ENCODE peak calls at places on chromosomes 5 and 9, in seven cellular contexts. G is ACHN, K is HT1080, E is OCI-M1, Z is osteocyte, R is adrenal gland, T is heart left ventricle. J is an unnamed sample.
A peak's percentile ranks its signal among the peaks of the same experiment; 100 is the strongest.

GRCh38 chr9:27303219-27303618 is 6.3 kb upstream of the EQTN start:
- DNase-seq in G (no peak), K (peak; percentile 54), E (peak; percentile 89), Z (no peak), R (peak; percentile 58), T (no peak), J (no peak)

GRCh38 chr9:111298831-111299603 is 31.0 kb downstream of the OR2K2 start:
- DNase-seq in G (peak; percentile 68), K (peak; percentile 39), E (peak; percentile 82), Z (no peak), R (peak; percentile 14), T (peak; percentile 20), J (no peak)

GRCh38 chr5:120765189-120765588 is 301.1 kb downstream of the PRR16 start:
- DNase-seq in G (no peak), K (no peak), E (no peak), Z (no peak), R (no peak), T (no peak), J (no peak)

GRCh38 chr5:109611505-109611904 is 78.2 kb upstream of the MAN2A1 start:
- DNase-seq in G (no peak), K (no peak), E (no peak), Z (no peak), R (no peak), T (no peak), J (no peak)

GRCh38 chr5:65034782-65035181 is 266.1 kb downstream of the CWC27 start:
- DNase-seq in G (no peak), K (no peak), E (no peak), Z (no peak), R (no peak), T (no peak), J (no peak)

GRCh38 chr9:113756476-113757198 is 119.5 kb upstream of the ZNF618 start:
- DNase-seq in G (no peak), K (no peak), E (peak; percentile 9), Z (no peak), R (no peak), T (no peak), J (no peak)

GRCh38 chr5:158120760-158121159 is 261.8 kb upstream of the CLINT1 start:
- DNase-seq in G (no peak), K (peak; percentile 34), E (no peak), Z (no peak), R (no peak), T (no peak), J (no peak)

GRCh38 chr5:15499528-15500325 is at the start of gene FBXL7:
- DNase-seq in G (peak; percentile 77), K (peak; percentile 77), E (no peak), Z (peak; percentile 93), R (peak; percentile 86), T (peak; percentile 88), J (peak; percentile 37)

GRCh38 chr9:121895836-121896544 is 197.1 kb downstream of the TTLL11 start:
- DNase-seq in G (peak; percentile 27), K (peak; percentile 27), E (no peak), Z (no peak), R (peak; percentile 80), T (no peak), J (no peak)

GRCh38 chr9:69076550-69076949 is 41.0 kb downstream of the FXN start:
- DNase-seq in G (no peak), K (no peak), E (no peak), Z (no peak), R (no peak), T (no peak), J (no peak)

GRCh38 chr5:98770911-98771322 is 2.5 kb upstream of the RGMB start:
- DNase-seq in G (peak; percentile 34), K (peak; percentile 47), E (no peak), Z (no peak), R (no peak), T (no peak), J (peak; percentile 25)

GRCh38 chr5:2801602-2802525 is 50.4 kb upstream of the IRX2 start:
- DNase-seq in G (no peak), K (no peak), E (no peak), Z (peak; percentile 34), R (no peak), T (no peak), J (no peak)

GRCh38 chr5:172166030-172166429 is 22.0 kb downstream of the STK10 start:
- DNase-seq in G (no peak), K (no peak), E (no peak), Z (no peak), R (no peak), T (no peak), J (no peak)

GRCh38 chr9:125807065-125807464 is 59.9 kb downstream of the PBX3 start:
- DNase-seq in G (no peak), K (no peak), E (no peak), Z (no peak), R (no peak), T (no peak), J (no peak)

GRCh38 chr5:123819818-123820217 is 307.8 kb downstream of the CSNK1G3 start:
- DNase-seq in G (no peak), K (peak; percentile 80), E (no peak), Z (no peak), R (no peak), T (no peak), J (no peak)

GRCh38 chr5:145902421-145902820 is 29.6 kb upstream of the GRXCR2 start:
- DNase-seq in G (no peak), K (no peak), E (no peak), Z (no peak), R (no peak), T (no peak), J (no peak)

GRCh38 chr5:377326-377981 is 55.9 kb downstream of the AHRR start:
- DNase-seq in G (no peak), K (no peak), E (no peak), Z (peak; percentile 82), R (no peak), T (no peak), J (no peak)

GRCh38 chr5:112795944-112796678 is 58.4 kb downstream of the APC start:
- DNase-seq in G (no peak), K (no peak), E (peak; percentile 75), Z (no peak), R (no peak), T (no peak), J (no peak)

GRCh38 chr9:91164724-91165520 is 196.8 kb downstream of the AUH start:
- DNase-seq in G (peak; percentile 84), K (peak; percentile 98), E (peak; percentile 96), Z (peak; percentile 92), R (peak; percentile 90), T (no peak), J (peak; percentile 68)

GRCh38 chr5:6734781-6735180 is 21.5 kb downstream of the TENT4A start:
- DNase-seq in G (no peak), K (no peak), E (no peak), Z (no peak), R (no peak), T (no peak), J (no peak)

GRCh38 chr5:119583684-119584083 is 45.7 kb upstream of the FAM170A start:
- DNase-seq in G (no peak), K (no peak), E (no peak), Z (no peak), R (no peak), T (no peak), J (no peak)

GRCh38 chr5:98839469-98840383 is 66.3 kb downstream of the RGMB start:
- DNase-seq in G (no peak), K (no peak), E (peak; percentile 13), Z (no peak), R (peak; percentile 10), T (no peak), J (peak; percentile 37)

GRCh38 chr5:103523319-103523718 is 39.3 kb downstream of the NUDT12 start:
- DNase-seq in G (no peak), K (peak; percentile 2), E (no peak), Z (no peak), R (no peak), T (no peak), J (no peak)

J was measured in HuH-7.5.